ENCODE peak calls at places on chromosomes 3 and 15, in eight cellular contexts. L is renal cortical epithelial cell; A is AML-193; W is ELF-1; O is HFFc6; J is IMR-90; S is activated T-cell treated with anti-CD3 and anti-CD28 coated beads, Interleukin-2, amount 50 U/mL, for 72 hours; C is Right ventricle myocardium superior. R is an unnamed sample.

GRCh38 chr3:178086419-178086818 is 449.8 kb upstream of the KCNMB2 start:
- DNase-seq in L (no peak), A (no peak), W (no peak), O (no peak), J (no peak), S (no peak), C (no peak), R (no peak)

GRCh38 chr15:101542306-101543025 is 53.0 kb upstream of the PCSK6 start:
- DNase-seq in L (no peak), A (no peak), W (no peak), O (no peak), J (no peak), S (no peak), C (no peak), R (peak; percentile 49)

GRCh38 chr3:346186-346585 is 149.6 kb downstream of the CHL1 start:
- DNase-seq in L (peak; percentile 50), A (no peak), W (no peak), O (no peak), J (peak; percentile 78), S (no peak), C (no peak), R (no peak)

GRCh38 chr15:43517354-43518072 is at the start of gene MAP1A:
- DNase-seq in L (no peak), A (no peak), W (peak; percentile 54), O (peak; percentile 55), J (peak; percentile 71), S (no peak), C (peak; percentile 73), R (no peak)

GRCh38 chr15:41332788-41333527 is at the start of gene NUSAP1:
- DNase-seq in L (peak; percentile 86), A (peak; percentile 52), W (no peak), O (no peak), J (no peak), S (no peak), C (no peak), R (peak; percentile 60)

GRCh38 chr15:77419050-77419835 is 661 bp downstream of the PEAK1 start:
- DNase-seq in L (peak; percentile 15), A (no peak), W (peak; percentile 58), O (peak; percentile 11), J (peak; percentile 53), S (peak; percentile 61), C (peak; percentile 56), R (peak; percentile 73)

GRCh38 chr3:41975421-41976103 is 13.7 kb upstream of the ULK4 start:
- DNase-seq in L (no peak), A (no peak), W (no peak), O (no peak), J (no peak), S (no peak), C (no peak), R (no peak)

GRCh38 chr15:74445816-74446763 is 12.3 kb upstream of the SEMA7A start:
- DNase-seq in L (no peak), A (no peak), W (no peak), O (no peak), J (no peak), S (no peak), C (no peak), R (no peak)

GRCh38 chr15:66124626-66125025 is 128.9 kb downstream of the MEGF11 start:
- DNase-seq in L (no peak), A (no peak), W (no peak), O (no peak), J (no peak), S (no peak), C (no peak), R (no peak)

GRCh38 chr15:59703979-59704796 is 15.1 kb upstream of the BNIP2 start:
- DNase-seq in L (no peak), A (no peak), W (no peak), O (no peak), J (no peak), S (no peak), C (no peak), R (no peak)

GRCh38 chr3:147049305-147049704 is 357.0 kb downstream of the ZIC4 start:
- DNase-seq in L (no peak), A (no peak), W (no peak), O (no peak), J (no peak), S (no peak), C (no peak), R (no peak)

GRCh38 chr15:39283531-39283930 is 297.3 kb upstream of the THBS1 start:
- DNase-seq in L (no peak), A (no peak), W (no peak), O (no peak), J (peak; percentile 39), S (no peak), C (no peak), R (no peak)

GRCh38 chr3:186722457-186722856 is 5.3 kb downstream of the KNG1 start:
- DNase-seq in L (peak; percentile 21), A (no peak), W (peak; percentile 51), O (peak; percentile 29), J (no peak), S (no peak), C (no peak), R (no peak)

GRCh38 chr3:127286571-127287140 is 1.2 kb downstream of the PRR20G start:
- DNase-seq in L (peak; percentile 97), A (no peak), W (no peak), O (no peak), J (peak; percentile 6), S (no peak), C (no peak), R (no peak)

GRCh38 chr3:112303811-112304325 is 9.9 kb upstream of the SLC9C1 start:
- DNase-seq in L (peak; percentile 48), A (no peak), W (peak; percentile 29), O (peak; percentile 3), J (peak; percentile 28), S (no peak), C (no peak), R (no peak)

GRCh38 chr3:176872771-176873209 is 324.5 kb downstream of the TBL1XR1 start:
- DNase-seq in L (peak; percentile 50), A (peak; percentile 40), W (peak; percentile 81), O (peak; percentile 33), J (peak; percentile 56), S (peak; percentile 56), C (no peak), R (peak; percentile 48)

GRCh38 chr15:42094512-42094963 is at the start of gene PLA2G4D:
- DNase-seq in L (no peak), A (no peak), W (peak; percentile 49), O (no peak), J (no peak), S (no peak), C (no peak), R (no peak)

GRCh38 chr3:175558261-175558660 is 699.1 kb downstream of the NAALADL2 start:
- DNase-seq in L (no peak), A (no peak), W (no peak), O (no peak), J (no peak), S (no peak), C (no peak), R (no peak)

GRCh38 chr3:32045091-32045964 is 61.1 kb upstream of the GPD1L start:
- DNase-seq in L (peak; percentile 36), A (no peak), W (peak; percentile 8), O (peak; percentile 15), J (peak; percentile 81), S (no peak), C (no peak), R (no peak)

GRCh38 chr3:119222400-119222799 is 18.3 kb downstream of the B4GALT4 start:
- DNase-seq in L (no peak), A (no peak), W (no peak), O (no peak), J (no peak), S (no peak), C (no peak), R (no peak)

GRCh38 chr15:53910236-53910849 is 67.9 kb upstream of the UNC13C start:
- DNase-seq in L (peak; percentile 89), A (no peak), W (no peak), O (no peak), J (no peak), S (no peak), C (no peak), R (no peak)

GRCh38 chr15:100216177-100216576 is 125.6 kb downstream of the ADAMTS17 start:
- DNase-seq in L (peak; percentile 15), A (no peak), W (no peak), O (no peak), J (no peak), S (no peak), C (no peak), R (no peak)

GRCh38 chr3:172379372-172379771 is 68.9 kb downstream of the GHSR start:
- DNase-seq in L (no peak), A (no peak), W (no peak), O (no peak), J (peak; percentile 19), S (no peak), C (no peak), R (no peak)

GRCh38 chr3:123331006-123331405 is 117.9 kb downstream of the ADCY5 start:
- DNase-seq in L (no peak), A (no peak), W (peak; percentile 61), O (no peak), J (no peak), S (no peak), C (peak; percentile 74), R (no peak)

GRCh38 chr15:77144492-77145070 is 73.7 kb upstream of the TSPAN3 start:
- DNase-seq in L (peak; percentile 80), A (no peak), W (peak; percentile 17), O (peak; percentile 94), J (peak; percentile 97), S (no peak), C (no peak), R (no peak)

GRCh38 chr3:157785071-157785826 is 282.0 kb upstream of the VEPH1 start:
- DNase-seq in L (peak; percentile 94), A (no peak), W (peak; percentile 57), O (peak; percentile 93), J (peak; percentile 94), S (no peak), C (no peak), R (no peak)

GRCh38 chr15:64000183-64000710 is 46.0 kb downstream of the DAPK2 start:
- DNase-seq in L (no peak), A (no peak), W (no peak), O (no peak), J (no peak), S (no peak), C (no peak), R (no peak)

GRCh38 chr15:63288778-63289378 is 11.5 kb downstream of the APH1B start:
- DNase-seq in L (peak; percentile 52), A (peak; percentile 59), W (no peak), O (peak; percentile 55), J (peak; percentile 69), S (no peak), C (no peak), R (peak; percentile 65)

R was measured in GM20000.